ENCODE peak calls at places on chromosomes 12 and 14, in ten cellular contexts. H is activated CD4-positive, alpha-beta T cell treated with anti-CD3 and anti-CD28 coated beads, Interleukin-2, amount 50 U/mL, for 1 hour; A is BJ; I is stimulated activated naive CD4-positive, alpha-beta T cell; E is type B pancreatic cell; Z is uterus; B is effector memory CD8-positive, alpha-beta T cell; W is AG04449; J is astrocyte of the cerebellum; F is GM13977. C is an unnamed sample.

GRCh38 chr12:2300886-2301285 is 248.1 kb downstream of the CACNA1C start:
- DNase-seq in W (no peak), I (no peak), J (no peak), E (no peak), F (no peak), Z (no peak), B (no peak), H (no peak), A (no peak), C (no peak)

GRCh38 chr14:89000007-89000942 is 175.8 kb downstream of the TTC8 start:
- DNase-seq in H (no peak), B (no peak), F (no peak), I (no peak), Z (no peak), W (peak; percentile 89), J (peak; percentile 71), E (no peak), A (peak; percentile 92), C (no peak)

GRCh38 chr14:81312289-81312876 is 87.7 kb downstream of the STON2 start:
- DNase-seq in B (no peak), E (no peak), F (no peak), Z (no peak), I (no peak), H (no peak), A (no peak), J (no peak), W (no peak), C (no peak)

GRCh38 chr14:21965042-21965441 is 291.4 kb upstream of the OR4E1 start:
- DNase-seq in H (peak; percentile 41), F (no peak), J (no peak), I (peak; percentile 61), Z (no peak), A (no peak), E (no peak), B (no peak), W (no peak), C (peak; percentile 25)

GRCh38 chr12:49515266-49515665 is 23.6 kb upstream of the KCNH3 start:
- DNase-seq in W (no peak), H (no peak), J (peak; percentile 73), I (no peak), Z (no peak), E (no peak), B (no peak), F (no peak), A (peak; percentile 13), C (no peak)

GRCh38 chr12:125114365-125115141 is 49.3 kb downstream of the AACS start:
- DNase-seq in H (no peak), I (no peak), E (no peak), Z (no peak), J (no peak), B (no peak), A (no peak), W (no peak), F (peak; percentile 58), C (no peak)

GRCh38 chr12:124283326-124283725 is 11.6 kb upstream of the RFLNA start:
- DNase-seq in Z (no peak), A (no peak), E (no peak), W (no peak), B (no peak), H (no peak), J (no peak), I (no peak), F (no peak), C (no peak)

GRCh38 chr14:71141701-71142374 is 234.6 kb downstream of the PCNX1 start:
- DNase-seq in B (no peak), I (no peak), H (no peak), F (no peak), Z (no peak), A (no peak), W (no peak), E (no peak), J (peak; percentile 31), C (no peak)

GRCh38 chr12:54294152-54294913 is 6.5 kb downstream of the NFE2 start:
- DNase-seq in J (no peak), F (peak; percentile 71), A (no peak), E (no peak), I (no peak), W (no peak), Z (no peak), B (peak; percentile 50), H (peak; percentile 54), C (peak; percentile 42)

GRCh38 chr14:55123101-55123500 is 6.0 kb upstream of the LGALS3 start:
- DNase-seq in E (no peak), A (peak; percentile 83), J (peak; percentile 95), H (no peak), B (no peak), W (peak; percentile 73), F (no peak), Z (peak; percentile 56), I (no peak), C (no peak)

GRCh38 chr12:13192719-13193118 is 3.8 kb upstream of the EMP1 start:
- DNase-seq in H (no peak), W (no peak), A (no peak), E (no peak), F (no peak), I (no peak), Z (no peak), B (no peak), J (no peak), C (no peak)

GRCh38 chr12:14554281-14555008 is 13.2 kb downstream of the PLBD1 start:
- DNase-seq in Z (peak; percentile 36), I (no peak), W (no peak), A (no peak), B (no peak), H (no peak), E (no peak), J (no peak), F (no peak), C (no peak)

GRCh38 chr12:130827432-130827831 is 11.6 kb downstream of the STX2 start:
- DNase-seq in Z (no peak), J (no peak), A (no peak), H (no peak), W (no peak), I (no peak), E (no peak), B (no peak), F (no peak), C (no peak)

GRCh38 chr12:53653595-53653994 is 22.3 kb downstream of the ATP5MC2 start:
- DNase-seq in H (no peak), B (no peak), E (no peak), Z (no peak), A (no peak), I (no peak), J (no peak), F (no peak), W (no peak), C (no peak)

GRCh38 chr12:26233620-26234019 is 38.2 kb downstream of the SSPN start:
- DNase-seq in I (no peak), F (no peak), J (no peak), H (no peak), Z (no peak), E (no peak), W (peak; percentile 7), A (no peak), B (no peak), C (no peak)

GRCh38 chr12:57192920-57193319 is 23.7 kb upstream of the NXPH4 start:
- DNase-seq in F (no peak), B (no peak), J (no peak), I (no peak), Z (no peak), W (no peak), A (no peak), E (no peak), H (no peak), C (no peak)

GRCh38 chr12:11718768-11719253 is 69.3 kb downstream of the ETV6 start:
- DNase-seq in F (no peak), H (no peak), B (no peak), W (peak; percentile 70), E (no peak), J (no peak), I (no peak), Z (no peak), A (no peak), C (no peak)

GRCh38 chr14:31229638-31230229 is 22.1 kb upstream of the HECTD1 start:
- DNase-seq in H (no peak), Z (peak; percentile 19), I (no peak), A (peak; percentile 72), F (no peak), E (no peak), B (no peak), J (peak; percentile 81), W (peak; percentile 77), C (no peak)

GRCh38 chr14:98138666-98139065 is 1133.3 kb downstream of the BCL11B start:
- DNase-seq in E (no peak), W (no peak), A (no peak), F (peak; percentile 9), Z (no peak), I (peak; percentile 61), H (peak; percentile 56), J (no peak), B (peak; percentile 73), C (peak; percentile 87)

GRCh38 chr12:6620137-6620884 is 13.1 kb upstream of the CHD4 start:
- DNase-seq in J (no peak), E (no peak), B (no peak), A (no peak), Z (no peak), H (peak; percentile 47), W (no peak), I (peak; percentile 14), F (peak; percentile 76), C (peak; percentile 50)

GRCh38 chr14:91328313-91329050 is 84.0 kb upstream of the GPR68 start:
- DNase-seq in I (no peak), F (no peak), E (no peak), Z (no peak), W (no peak), J (no peak), B (no peak), A (no peak), H (no peak), C (no peak)

GRCh38 chr14:54299393-54300363 is 97.1 kb upstream of the CDKN3 start:
- DNase-seq in E (no peak), H (no peak), I (no peak), W (no peak), Z (no peak), F (no peak), B (no peak), A (no peak), J (peak; percentile 83), C (no peak)

GRCh38 chr14:62505045-62505444 is 540.2 kb downstream of the KCNH5 start:
- DNase-seq in I (no peak), W (no peak), E (no peak), A (no peak), J (no peak), H (no peak), Z (no peak), F (no peak), B (no peak), C (no peak)

GRCh38 chr12:72677187-72677586 is 405.0 kb downstream of the TRHDE start:
- DNase-seq in E (no peak), W (no peak), A (no peak), F (no peak), B (no peak), Z (no peak), J (no peak), H (no peak), I (no peak), C (no peak)